ENCODE peak calls at places on chromosome 12, in seven cellular contexts. B is AG04450, X is GM13976, C is endothelial cell of umbilical vein, W is fibroblast of pulmonary artery, Y is GM06990, Q is neural crest cell. R is an unnamed sample.

GRCh38 chr12:10853746-10854145 is 4.5 kb upstream of the PRR4 start:
- DNase-seq in B (no peak), X (no peak), C (no peak), W (no peak), Y (no peak), Q (no peak), R (no peak)

GRCh38 chr12:132717531-132718387 is 7.1 kb downstream of the PGAM5 start:
- DNase-seq in B (no peak), X (no peak), C (no peak), W (no peak), Y (no peak), Q (no peak), R (no peak)

GRCh38 chr12:124295431-124296058 is 652 bp downstream of the RFLNA start:
- DNase-seq in B (no peak), X (peak), C (no peak), W (no peak), Y (no peak), Q (no peak), R (no peak)

GRCh38 chr12:116614194-116614885 is 55.2 kb downstream of the MAP1LC3B2 start:
- DNase-seq in B (no peak), X (no peak), C (no peak), W (no peak), Y (no peak), Q (no peak), R (no peak)

GRCh38 chr12:110224379-110225304 is 56.4 kb upstream of the ATP2A2 start:
- DNase-seq in B (peak), X (no peak), C (peak), W (peak), Y (no peak), Q (no peak), R (no peak)

GRCh38 chr12:106758349-106758951 is 16.0 kb upstream of the RIC8B start:
- DNase-seq in B (no peak), X (no peak), C (no peak), W (no peak), Y (no peak), Q (no peak), R (no peak)

GRCh38 chr12:95859344-95859816 is 628 bp downstream of the SNRPF start:
- DNase-seq in B (no peak), X (no peak), C (no peak), W (peak), Y (no peak), Q (no peak), R (no peak)

GRCh38 chr12:32896438-32897275 is at the start of gene PKP2:
- DNase-seq in B (no peak), X (peak), C (peak), W (peak), Y (peak), Q (peak), R (peak)

GRCh38 chr12:96120359-96121100 is 73.6 kb upstream of the ELK3 start:
- DNase-seq in B (no peak), X (peak), C (no peak), W (no peak), Y (peak), Q (no peak), R (no peak)

GRCh38 chr12:16962889-16963288 is 356.9 kb upstream of the LMO3 start:
- DNase-seq in B (no peak), X (no peak), C (no peak), W (no peak), Y (no peak), Q (no peak), R (no peak)

GRCh38 chr12:71000255-71000654 is 79.7 kb upstream of the PTPRR start:
- DNase-seq in B (no peak), X (no peak), C (no peak), W (no peak), Y (no peak), Q (no peak), R (no peak)

GRCh38 chr12:89134213-89134770 is 218.0 kb downstream of the DUSP6 start:
- DNase-seq in B (no peak), X (no peak), C (peak), W (peak), Y (no peak), Q (no peak), R (peak)

GRCh38 chr12:87160848-87161601 is 868.2 kb downstream of the C12orf50 start:
- DNase-seq in B (no peak), X (no peak), C (no peak), W (no peak), Y (no peak), Q (no peak), R (no peak)

GRCh38 chr12:131279281-131279921 is 325.7 kb downstream of the ADGRD1 start:
- DNase-seq in B (no peak), X (no peak), C (no peak), W (no peak), Y (no peak), Q (no peak), R (no peak)

GRCh38 chr12:61011767-61012423 is 1248.3 kb upstream of the USP15 start:
- DNase-seq in B (no peak), X (no peak), C (no peak), W (no peak), Y (no peak), Q (no peak), R (no peak)

GRCh38 chr12:51200156-51200555 is 17.7 kb downstream of the POU6F1 start:
- DNase-seq in B (no peak), X (no peak), C (no peak), W (no peak), Y (no peak), Q (no peak), R (no peak)

GRCh38 chr12:122130150-122130549 is 43.9 kb downstream of the IL31 start:
- DNase-seq in B (no peak), X (no peak), C (no peak), W (no peak), Y (no peak), Q (no peak), R (peak)

GRCh38 chr12:45587877-45588530 is 141.5 kb upstream of the ARID2 start:
- DNase-seq in B (no peak), X (no peak), C (no peak), W (no peak), Y (no peak), Q (no peak), R (peak)

GRCh38 chr12:18549598-18549997 is 188.2 kb downstream of the PLCZ1 start:
- DNase-seq in B (no peak), X (no peak), C (no peak), W (no peak), Y (no peak), Q (no peak), R (no peak)
- TF ChIP-seq CTCF in B (peak), X (no peak), C (no peak), W (no peak), Y (no peak), Q (peak), R (no peak)

GRCh38 chr12:49069507-49070346 is at the start of gene RHEBL1:
- DNase-seq in B (peak), X (peak), C (peak), W (peak), Y (peak), Q (peak), R (peak)
- TF ChIP-seq CTCF in B (peak), X (peak), C (peak), W (peak), Y (peak), Q (no peak), R (no peak)

GRCh38 chr12:18805516-18806248 is 67.8 kb downstream of the CAPZA3 start:
- DNase-seq in B (no peak), X (no peak), C (no peak), W (no peak), Y (no peak), Q (no peak), R (no peak)
- TF ChIP-seq CTCF in B (no peak), X (no peak), C (no peak), W (peak), Y (no peak), Q (no peak), R (no peak)

GRCh38 chr12:12975322-12976077 is 23.5 kb upstream of the GPRC5D start:
- DNase-seq in B (no peak), X (peak), C (peak), W (peak), Y (no peak), Q (no peak), R (peak)
- TF ChIP-seq CTCF in B (peak), X (peak), C (peak), W (peak), Y (peak), Q (no peak), R (peak)

R was measured in Calu3.